ENCODE peak calls at places on chromosomes 13 and 19, in four cellular contexts. One of them, this sample, is unnamed.

GRCh38 chr19:31342926-31343325 is 6.3 kb downstream of the TSHZ3 start:
- DNase-seq in brain microvascular endothelial cell: no peak
- DNase-seq in fibroblast of mammary gland: peak; percentile 46
- DNase-seq in heart left ventricle: no peak
- DNase-seq in this sample: no peak

GRCh38 chr19:43774103-43774939 is 6.5 kb downstream of the KCNN4 start:
- DNase-seq in brain microvascular endothelial cell: peak; percentile 61
- DNase-seq in fibroblast of mammary gland: peak; percentile 56
- DNase-seq in heart left ventricle: peak; percentile 72
- DNase-seq in this sample: no peak

GRCh38 chr13:51107996-51108395 is 3.1 kb downstream of the C13orf42 start:
- DNase-seq in brain microvascular endothelial cell: no peak
- DNase-seq in fibroblast of mammary gland: no peak
- DNase-seq in heart left ventricle: no peak
- DNase-seq in this sample: no peak

GRCh38 chr13:40069173-40070044 is 413.9 kb downstream of the COG6 start:
- DNase-seq in brain microvascular endothelial cell: peak; percentile 61
- DNase-seq in fibroblast of mammary gland: peak; percentile 83
- DNase-seq in heart left ventricle: peak; percentile 79
- DNase-seq in this sample: peak; percentile 63

GRCh38 chr13:76644906-76645305 is 241.3 kb downstream of the KCTD12 start:
- DNase-seq in brain microvascular endothelial cell: no peak
- DNase-seq in fibroblast of mammary gland: no peak
- DNase-seq in heart left ventricle: no peak
- DNase-seq in this sample: no peak

GRCh38 chr13:67736646-67737420 is 506.7 kb upstream of the PCDH9 start:
- DNase-seq in brain microvascular endothelial cell: peak; percentile 81
- DNase-seq in fibroblast of mammary gland: peak; percentile 92
- DNase-seq in heart left ventricle: no peak
- DNase-seq in this sample: peak; percentile 95

GRCh38 chr13:110537116-110537515 is 24.4 kb downstream of the RAB20 start:
- DNase-seq in brain microvascular endothelial cell: no peak
- DNase-seq in fibroblast of mammary gland: no peak
- DNase-seq in heart left ventricle: no peak
- DNase-seq in this sample: no peak

GRCh38 chr19:45403781-45404556 is 900 bp downstream of the PPP1R13L start:
- DNase-seq in brain microvascular endothelial cell: peak; percentile 51
- DNase-seq in fibroblast of mammary gland: no peak
- DNase-seq in heart left ventricle: peak; percentile 78
- DNase-seq in this sample: peak; percentile 22

GRCh38 chr13:23992722-23993438 is 95.6 kb upstream of the C1QTNF9B start:
- DNase-seq in brain microvascular endothelial cell: no peak
- DNase-seq in fibroblast of mammary gland: no peak
- DNase-seq in heart left ventricle: no peak
- DNase-seq in this sample: no peak

GRCh38 chr19:44848036-44848804 is 2.1 kb downstream of the NECTIN2 start:
- DNase-seq in brain microvascular endothelial cell: peak; percentile 49
- DNase-seq in fibroblast of mammary gland: peak; percentile 54
- DNase-seq in heart left ventricle: peak; percentile 32
- DNase-seq in this sample: peak; percentile 57

GRCh38 chr13:97911311-97912138 is 42.0 kb upstream of the IPO5 start:
- DNase-seq in brain microvascular endothelial cell: peak; percentile 33
- DNase-seq in fibroblast of mammary gland: peak; percentile 65
- DNase-seq in heart left ventricle: no peak
- DNase-seq in this sample: peak; percentile 27

GRCh38 chr13:95117092-95117491 is 184.2 kb downstream of the ABCC4 start:
- DNase-seq in brain microvascular endothelial cell: no peak
- DNase-seq in fibroblast of mammary gland: no peak
- DNase-seq in heart left ventricle: no peak
- DNase-seq in this sample: no peak

GRCh38 chr13:33080962-33081655 is 64.9 kb downstream of the KL start:
- DNase-seq in brain microvascular endothelial cell: no peak
- DNase-seq in fibroblast of mammary gland: peak; percentile 71
- DNase-seq in heart left ventricle: no peak
- DNase-seq in this sample: peak; percentile 49

GRCh38 chr19:38224014-38224862 is at the start of gene DPF1:
- DNase-seq in brain microvascular endothelial cell: peak; percentile 70
- DNase-seq in fibroblast of mammary gland: peak; percentile 55
- DNase-seq in heart left ventricle: peak; percentile 60
- DNase-seq in this sample: peak; percentile 62

GRCh38 chr19:41416194-41416674 is 10.9 kb downstream of the B3GNT8 start:
- DNase-seq in brain microvascular endothelial cell: no peak
- DNase-seq in fibroblast of mammary gland: no peak
- DNase-seq in heart left ventricle: no peak
- DNase-seq in this sample: no peak

GRCh38 chr19:8438236-8438635 is 6.5 kb upstream of the HNRNPM start:
- DNase-seq in brain microvascular endothelial cell: no peak
- DNase-seq in fibroblast of mammary gland: no peak
- DNase-seq in heart left ventricle: no peak
- DNase-seq in this sample: no peak

GRCh38 chr19:6767357-6768235 is at the start of gene SH2D3A:
- DNase-seq in brain microvascular endothelial cell: peak; percentile 28
- DNase-seq in fibroblast of mammary gland: no peak
- DNase-seq in heart left ventricle: peak; percentile 64
- DNase-seq in this sample: no peak

GRCh38 chr13:110306960-110307696 is at the start of the genes COL4A1 and COL4A2:
- DNase-seq in brain microvascular endothelial cell: peak; percentile 74
- DNase-seq in fibroblast of mammary gland: peak; percentile 62
- DNase-seq in heart left ventricle: peak; percentile 87
- DNase-seq in this sample: peak; percentile 86

GRCh38 chr13:39577203-39577602 is 25.8 kb downstream of the LHFPL6 start:
- DNase-seq in brain microvascular endothelial cell: no peak
- DNase-seq in fibroblast of mammary gland: no peak
- DNase-seq in heart left ventricle: no peak
- DNase-seq in this sample: no peak

GRCh38 chr19:47766359-47766620 is 12.2 kb upstream of the SELENOW start:
- DNase-seq in brain microvascular endothelial cell: no peak
- DNase-seq in fibroblast of mammary gland: no peak
- DNase-seq in heart left ventricle: no peak
- DNase-seq in this sample: no peak

GRCh38 chr13:82118589-82118988 is 1763.7 kb downstream of the SLITRK1 start:
- DNase-seq in brain microvascular endothelial cell: no peak
- DNase-seq in fibroblast of mammary gland: no peak
- DNase-seq in heart left ventricle: no peak
- DNase-seq in this sample: no peak

GRCh38 chr13:61944329-61944929 is 528.8 kb upstream of the PCDH20 start:
- DNase-seq in brain microvascular endothelial cell: no peak
- DNase-seq in fibroblast of mammary gland: no peak
- DNase-seq in heart left ventricle: no peak
- DNase-seq in this sample: no peak

GRCh38 chr19:42185281-42185680 is 32.2 kb downstream of the DEDD2 start:
- DNase-seq in brain microvascular endothelial cell: no peak
- DNase-seq in fibroblast of mammary gland: peak; percentile 35
- DNase-seq in heart left ventricle: no peak
- DNase-seq in this sample: no peak

GRCh38 chr19:50626011-50626410 is 13.7 kb downstream of the SYT3 start:
- DNase-seq in brain microvascular endothelial cell: no peak
- DNase-seq in fibroblast of mammary gland: no peak
- DNase-seq in heart left ventricle: no peak
- DNase-seq in this sample: no peak

GRCh38 chr19:33416307-33417215 is 43.1 kb downstream of the CEBPG start:
- DNase-seq in brain microvascular endothelial cell: peak; percentile 66
- DNase-seq in fibroblast of mammary gland: peak; percentile 65
- DNase-seq in heart left ventricle: peak; percentile 54
- DNase-seq in this sample: peak; percentile 65

GRCh38 chr19:49988433-49988832 is 27.5 kb upstream of the SIGLEC11 start:
- DNase-seq in brain microvascular endothelial cell: peak; percentile 55
- DNase-seq in fibroblast of mammary gland: peak; percentile 75
- DNase-seq in heart left ventricle: no peak
- DNase-seq in this sample: peak; percentile 25

GRCh38 chr19:1134431-1134830 is 30.6 kb downstream of the GPX4 start:
- DNase-seq in brain microvascular endothelial cell: no peak
- DNase-seq in fibroblast of mammary gland: peak; percentile 33
- DNase-seq in heart left ventricle: no peak
- DNase-seq in this sample: no peak

GRCh38 chr13:70960841-70961443 is 852.7 kb upstream of the KLHL1 start:
- DNase-seq in brain microvascular endothelial cell: peak; percentile 20
- DNase-seq in fibroblast of mammary gland: peak; percentile 28
- DNase-seq in heart left ventricle: no peak
- DNase-seq in this sample: peak; percentile 52

GRCh38 chr13:65932587-65933239 is 1297.4 kb downstream of the PCDH9 start:
- DNase-seq in brain microvascular endothelial cell: no peak
- DNase-seq in fibroblast of mammary gland: peak; percentile 40
- DNase-seq in heart left ventricle: no peak
- DNase-seq in this sample: no peak

GRCh38 chr13:111272117-111272516 is 48.3 kb upstream of the TEX29 start:
- DNase-seq in brain microvascular endothelial cell: no peak
- DNase-seq in fibroblast of mammary gland: no peak
- DNase-seq in heart left ventricle: no peak
- DNase-seq in this sample: no peak

GRCh38 chr19:54668353-54668752 is 5.6 kb downstream of the LILRB4 start:
- DNase-seq in brain microvascular endothelial cell: no peak
- DNase-seq in fibroblast of mammary gland: no peak
- DNase-seq in heart left ventricle: no peak
- DNase-seq in this sample: no peak

GRCh38 chr19:54667217-54667616 is 4.4 kb downstream of the LILRB4 start:
- DNase-seq in brain microvascular endothelial cell: no peak
- DNase-seq in fibroblast of mammary gland: no peak
- DNase-seq in heart left ventricle: no peak
- DNase-seq in this sample: no peak

GRCh38 chr19:54674021-54674617 is 11.3 kb downstream of the LILRB4 start:
- DNase-seq in brain microvascular endothelial cell: no peak
- DNase-seq in fibroblast of mammary gland: peak; percentile 39
- DNase-seq in heart left ventricle: no peak
- DNase-seq in this sample: no peak

GRCh38 chr19:54673222-54673621 is 10.4 kb downstream of the LILRB4 start:
- DNase-seq in brain microvascular endothelial cell: no peak
- DNase-seq in fibroblast of mammary gland: no peak
- DNase-seq in heart left ventricle: no peak
- DNase-seq in this sample: no peak

GRCh38 chr19:54670576-54671347 is 8.0 kb downstream of the LILRB4 start:
- DNase-seq in brain microvascular endothelial cell: no peak
- DNase-seq in fibroblast of mammary gland: no peak
- DNase-seq in heart left ventricle: no peak
- DNase-seq in this sample: no peak
- H3K4me3 ChIP-seq in brain microvascular endothelial cell: no peak overlapping the region
- H3K4me3 ChIP-seq in fibroblast of mammary gland: no peak overlapping the region
- H3K4me3 ChIP-seq in heart left ventricle: no peak overlapping the region
- H3K4me3 ChIP-seq in this sample: no peak overlapping the region

GRCh38 chr19:2207991-2208860 is 27.9 kb downstream of the PLEKHJ1 start:
- DNase-seq in brain microvascular endothelial cell: peak; percentile 78
- DNase-seq in fibroblast of mammary gland: peak; percentile 74
- DNase-seq in heart left ventricle: peak; percentile 83
- DNase-seq in this sample: peak; percentile 50
- TF ChIP-seq CTCF in brain microvascular endothelial cell: peak; percentile 54
- TF ChIP-seq CTCF in fibroblast of mammary gland: no peak
- TF ChIP-seq CTCF in heart left ventricle: peak; percentile 15
- TF ChIP-seq CTCF in this sample: peak; percentile 17

GRCh38 chr13:46129955-46130354 is 25.1 kb upstream of the CPB2 start:
- DNase-seq in brain microvascular endothelial cell: no peak
- DNase-seq in fibroblast of mammary gland: no peak
- DNase-seq in heart left ventricle: no peak
- DNase-seq in this sample: no peak
- H3K4me3 ChIP-seq in brain microvascular endothelial cell: no peak overlapping the region
- H3K4me3 ChIP-seq in fibroblast of mammary gland: no peak overlapping the region
- H3K4me3 ChIP-seq in heart left ventricle: no peak overlapping the region
- H3K4me3 ChIP-seq in this sample: no peak overlapping the region

GRCh38 chr13:41402695-41403511 is 54.4 kb upstream of the RGCC start:
- DNase-seq in brain microvascular endothelial cell: no peak
- DNase-seq in fibroblast of mammary gland: no peak
- DNase-seq in heart left ventricle: no peak
- DNase-seq in this sample: no peak

GRCh38 chr13:41405367-41405766 is 52.0 kb upstream of the RGCC start:
- DNase-seq in brain microvascular endothelial cell: no peak
- DNase-seq in fibroblast of mammary gland: no peak
- DNase-seq in heart left ventricle: no peak
- DNase-seq in this sample: no peak

GRCh38 chr13:41403983-41404382 is 53.4 kb upstream of the RGCC start:
- DNase-seq in brain microvascular endothelial cell: no peak
- DNase-seq in fibroblast of mammary gland: no peak
- DNase-seq in heart left ventricle: no peak
- DNase-seq in this sample: no peak

GRCh38 chr13:41398494-41399190 is 58.7 kb upstream of the RGCC start:
- DNase-seq in brain microvascular endothelial cell: no peak
- DNase-seq in fibroblast of mammary gland: no peak
- DNase-seq in heart left ventricle: no peak
- DNase-seq in this sample: no peak

GRCh38 chr13:41401371-41401770 is 56.0 kb upstream of the RGCC start:
- DNase-seq in brain microvascular endothelial cell: no peak
- DNase-seq in fibroblast of mammary gland: no peak
- DNase-seq in heart left ventricle: no peak
- DNase-seq in this sample: no peak
- TF ChIP-seq CTCF in brain microvascular endothelial cell: peak; percentile 31
- TF ChIP-seq CTCF in fibroblast of mammary gland: peak; percentile 6
- TF ChIP-seq CTCF in heart left ventricle: no peak
- TF ChIP-seq CTCF in this sample: no peak

GRCh38 chr19:3404324-3405260 is 38.2 kb downstream of the NFIC start:
- DNase-seq in brain microvascular endothelial cell: peak; percentile 72
- DNase-seq in fibroblast of mammary gland: peak; percentile 92
- DNase-seq in heart left ventricle: peak; percentile 94
- DNase-seq in this sample: peak; percentile 90
- H3K4me3 ChIP-seq in brain microvascular endothelial cell: peak overlapping the region; percentile 27
- H3K4me3 ChIP-seq in fibroblast of mammary gland: peak overlapping the region; percentile 9
- H3K4me3 ChIP-seq in heart left ventricle: peak overlapping the region; percentile 47
- H3K4me3 ChIP-seq in this sample: peak overlapping the region; percentile 5